ENCODE peak calls at places on chromosomes 5 and 9, in eight cellular contexts. One of them, this sample, is unnamed.

GRCh38 chr9:27412963-27413362 is 111.1 kb upstream of the IFNK start:
- DNase-seq in breast epithelium: no peak
- DNase-seq in A673: no peak
- DNase-seq in esophagus squamous epithelium: no peak
- DNase-seq in stomach: no peak
- DNase-seq in SJSA1: no peak
- DNase-seq in naive thymus-derived CD4-positive, alpha-beta T cell: no peak
- DNase-seq in fibroblast of lung: no peak
- DNase-seq in this sample: no peak

GRCh38 chr5:14873790-14874189 is 2.2 kb upstream of the ANKH start:
- DNase-seq in breast epithelium: no peak
- DNase-seq in A673: no peak
- DNase-seq in esophagus squamous epithelium: no peak
- DNase-seq in stomach: no peak
- DNase-seq in SJSA1: no peak
- DNase-seq in naive thymus-derived CD4-positive, alpha-beta T cell: no peak
- DNase-seq in fibroblast of lung: no peak
- DNase-seq in this sample: no peak

GRCh38 chr5:15834596-15835245 is 334.7 kb downstream of the FBXL7 start:
- DNase-seq in breast epithelium: no peak
- DNase-seq in A673: peak; percentile 3
- DNase-seq in esophagus squamous epithelium: no peak
- DNase-seq in stomach: no peak
- DNase-seq in SJSA1: peak; percentile 29
- DNase-seq in naive thymus-derived CD4-positive, alpha-beta T cell: no peak
- DNase-seq in fibroblast of lung: peak; percentile 89
- DNase-seq in this sample: no peak

GRCh38 chr9:81979196-81979595 is 9.4 kb upstream of the SPATA31D1 start:
- DNase-seq in breast epithelium: no peak
- DNase-seq in A673: no peak
- DNase-seq in esophagus squamous epithelium: no peak
- DNase-seq in stomach: no peak
- DNase-seq in SJSA1: no peak
- DNase-seq in naive thymus-derived CD4-positive, alpha-beta T cell: no peak
- DNase-seq in fibroblast of lung: no peak
- DNase-seq in this sample: no peak

GRCh38 chr9:128286435-128286834 is 10.4 kb downstream of the SWI5 start:
- DNase-seq in breast epithelium: no peak
- DNase-seq in A673: no peak
- DNase-seq in esophagus squamous epithelium: no peak
- DNase-seq in stomach: no peak
- DNase-seq in SJSA1: no peak
- DNase-seq in naive thymus-derived CD4-positive, alpha-beta T cell: no peak
- DNase-seq in fibroblast of lung: peak; percentile 60
- DNase-seq in this sample: no peak

GRCh38 chr5:27682600-27682999 is 644.2 kb upstream of the CDH9 start:
- DNase-seq in breast epithelium: no peak
- DNase-seq in A673: peak; percentile 20
- DNase-seq in esophagus squamous epithelium: no peak
- DNase-seq in stomach: no peak
- DNase-seq in SJSA1: no peak
- DNase-seq in naive thymus-derived CD4-positive, alpha-beta T cell: no peak
- DNase-seq in fibroblast of lung: no peak
- DNase-seq in this sample: no peak

GRCh38 chr9:135500525-135501260 is at the start of gene MRPS2:
- DNase-seq in breast epithelium: peak; percentile 85
- DNase-seq in A673: peak; percentile 93
- DNase-seq in esophagus squamous epithelium: peak; percentile 41
- DNase-seq in stomach: peak; percentile 89
- DNase-seq in SJSA1: peak; percentile 82
- DNase-seq in naive thymus-derived CD4-positive, alpha-beta T cell: peak; percentile 93
- DNase-seq in fibroblast of lung: peak; percentile 87
- DNase-seq in this sample: peak; percentile 93

GRCh38 chr5:127959152-127959764 is 124.3 kb upstream of the SLC12A2 start:
- DNase-seq in breast epithelium: peak; percentile 67
- DNase-seq in A673: peak; percentile 86
- DNase-seq in esophagus squamous epithelium: no peak
- DNase-seq in stomach: peak; percentile 70
- DNase-seq in SJSA1: peak; percentile 91
- DNase-seq in naive thymus-derived CD4-positive, alpha-beta T cell: no peak
- DNase-seq in fibroblast of lung: peak; percentile 81
- DNase-seq in this sample: no peak

GRCh38 chr9:115292584-115293271 is 174.8 kb upstream of the TNC start:
- DNase-seq in breast epithelium: no peak
- DNase-seq in A673: no peak
- DNase-seq in esophagus squamous epithelium: no peak
- DNase-seq in stomach: no peak
- DNase-seq in SJSA1: peak; percentile 34
- DNase-seq in naive thymus-derived CD4-positive, alpha-beta T cell: no peak
- DNase-seq in fibroblast of lung: no peak
- DNase-seq in this sample: no peak

GRCh38 chr5:126139773-126140172 is 283.4 kb upstream of the GRAMD2B start:
- DNase-seq in breast epithelium: no peak
- DNase-seq in A673: peak; percentile 55
- DNase-seq in esophagus squamous epithelium: no peak
- DNase-seq in stomach: no peak
- DNase-seq in SJSA1: peak; percentile 94
- DNase-seq in naive thymus-derived CD4-positive, alpha-beta T cell: no peak
- DNase-seq in fibroblast of lung: peak; percentile 19
- DNase-seq in this sample: no peak

GRCh38 chr5:68950111-68950510 is 143.7 kb upstream of the SLC30A5 start:
- DNase-seq in breast epithelium: no peak
- DNase-seq in A673: no peak
- DNase-seq in esophagus squamous epithelium: no peak
- DNase-seq in stomach: no peak
- DNase-seq in SJSA1: no peak
- DNase-seq in naive thymus-derived CD4-positive, alpha-beta T cell: no peak
- DNase-seq in fibroblast of lung: peak; percentile 4
- DNase-seq in this sample: no peak

GRCh38 chr5:75037106-75037505 is 15.3 kb downstream of the GCNT4 start:
- DNase-seq in breast epithelium: no peak
- DNase-seq in A673: peak; percentile 50
- DNase-seq in esophagus squamous epithelium: no peak
- DNase-seq in stomach: peak; percentile 65
- DNase-seq in SJSA1: peak; percentile 34
- DNase-seq in naive thymus-derived CD4-positive, alpha-beta T cell: peak; percentile 31
- DNase-seq in fibroblast of lung: peak; percentile 20
- DNase-seq in this sample: no peak

GRCh38 chr5:132961887-132962286 is 1.5 kb downstream of the AFF4 start:
- DNase-seq in breast epithelium: no peak
- DNase-seq in A673: no peak
- DNase-seq in esophagus squamous epithelium: no peak
- DNase-seq in stomach: no peak
- DNase-seq in SJSA1: no peak
- DNase-seq in naive thymus-derived CD4-positive, alpha-beta T cell: no peak
- DNase-seq in fibroblast of lung: peak; percentile 73
- DNase-seq in this sample: no peak

GRCh38 chr5:92337772-92338234 is 954.7 kb upstream of the ARRDC3 start:
- DNase-seq in breast epithelium: no peak
- DNase-seq in A673: no peak
- DNase-seq in esophagus squamous epithelium: no peak
- DNase-seq in stomach: no peak
- DNase-seq in SJSA1: no peak
- DNase-seq in naive thymus-derived CD4-positive, alpha-beta T cell: no peak
- DNase-seq in fibroblast of lung: peak; percentile 67
- DNase-seq in this sample: no peak

GRCh38 chr5:32311404-32312193 is 1.1 kb downstream of the MTMR12 start:
- DNase-seq in breast epithelium: no peak
- DNase-seq in A673: peak; percentile 36
- DNase-seq in esophagus squamous epithelium: no peak
- DNase-seq in stomach: no peak
- DNase-seq in SJSA1: no peak
- DNase-seq in naive thymus-derived CD4-positive, alpha-beta T cell: no peak
- DNase-seq in fibroblast of lung: no peak
- DNase-seq in this sample: no peak

GRCh38 chr5:72108200-72109050 is 1.1 kb downstream of the MAP1B start:
- DNase-seq in breast epithelium: peak; percentile 58
- DNase-seq in A673: peak; percentile 85
- DNase-seq in esophagus squamous epithelium: no peak
- DNase-seq in stomach: no peak
- DNase-seq in SJSA1: peak; percentile 76
- DNase-seq in naive thymus-derived CD4-positive, alpha-beta T cell: no peak
- DNase-seq in fibroblast of lung: peak; percentile 79
- DNase-seq in this sample: peak; percentile 93

GRCh38 chr9:81305561-81306182 is 383.7 kb downstream of the TLE1 start:
- DNase-seq in breast epithelium: no peak
- DNase-seq in A673: no peak
- DNase-seq in esophagus squamous epithelium: no peak
- DNase-seq in stomach: no peak
- DNase-seq in SJSA1: no peak
- DNase-seq in naive thymus-derived CD4-positive, alpha-beta T cell: no peak
- DNase-seq in fibroblast of lung: no peak
- DNase-seq in this sample: no peak

GRCh38 chr9:93672622-93673270 is 96.4 kb downstream of the PHF2 start:
- DNase-seq in breast epithelium: peak; percentile 7
- DNase-seq in A673: no peak
- DNase-seq in esophagus squamous epithelium: no peak
- DNase-seq in stomach: peak; percentile 14
- DNase-seq in SJSA1: no peak
- DNase-seq in naive thymus-derived CD4-positive, alpha-beta T cell: no peak
- DNase-seq in fibroblast of lung: no peak
- DNase-seq in this sample: peak; percentile 5

DNA sequence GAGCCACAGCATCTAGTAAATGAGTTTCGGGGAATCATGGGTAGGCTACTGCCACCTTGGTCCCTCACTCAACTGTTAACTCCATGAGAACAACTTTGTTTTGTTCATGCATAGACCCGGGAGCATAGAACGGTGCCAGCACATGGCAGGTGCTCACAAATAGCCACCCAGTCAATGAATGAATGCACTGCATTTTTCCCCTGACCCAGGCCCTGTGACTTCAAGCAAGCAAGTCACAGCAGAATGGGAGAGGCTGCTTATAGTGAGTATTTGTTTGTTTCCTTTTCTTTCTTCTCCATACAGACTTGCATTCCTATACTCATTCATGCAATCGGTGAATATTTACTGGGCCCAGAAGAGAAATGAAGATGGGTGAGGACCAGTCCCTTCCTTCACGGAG is 62.0 kb downstream of the SHB start:
- DNase-seq in breast epithelium: no peak
- DNase-seq in A673: no peak
- DNase-seq in esophagus squamous epithelium: no peak
- DNase-seq in stomach: no peak
- DNase-seq in SJSA1: no peak
- DNase-seq in naive thymus-derived CD4-positive, alpha-beta T cell: no peak
- DNase-seq in fibroblast of lung: no peak
- DNase-seq in this sample: no peak
- H3K4me1 ChIP-seq in breast epithelium: peaks cover 12% of the 10 kb centered on the region
- H3K4me1 ChIP-seq in A673: peaks cover 21% of the 10 kb centered on the region
- H3K4me1 ChIP-seq in esophagus squamous epithelium: peaks cover 46% of the 10 kb centered on the region
- H3K4me1 ChIP-seq in stomach: peaks cover 42% of the 10 kb centered on the region
- H3K4me1 ChIP-seq in SJSA1: peaks cover 38% of the 10 kb centered on the region
- H3K4me1 ChIP-seq in naive thymus-derived CD4-positive, alpha-beta T cell: no peaks in the 10 kb centered on the region
- H3K4me1 ChIP-seq in fibroblast of lung: peaks cover 29% of the 10 kb centered on the region
- H3K4me1 ChIP-seq in this sample: peaks cover 3% of the 10 kb centered on the region

GRCh38 chr9:137325124-137325523 is 23.1 kb upstream of the NRARP start:
- DNase-seq in breast epithelium: no peak
- DNase-seq in A673: no peak
- DNase-seq in esophagus squamous epithelium: no peak
- DNase-seq in stomach: no peak
- DNase-seq in SJSA1: no peak
- DNase-seq in naive thymus-derived CD4-positive, alpha-beta T cell: no peak
- DNase-seq in fibroblast of lung: no peak
- DNase-seq in this sample: peak; percentile 40

GRCh38 chr9:137330689-137331088 is 28.6 kb upstream of the NRARP start:
- DNase-seq in breast epithelium: no peak
- DNase-seq in A673: no peak
- DNase-seq in esophagus squamous epithelium: no peak
- DNase-seq in stomach: no peak
- DNase-seq in SJSA1: no peak
- DNase-seq in naive thymus-derived CD4-positive, alpha-beta T cell: no peak
- DNase-seq in fibroblast of lung: no peak
- DNase-seq in this sample: no peak

GRCh38 chr9:137323531-137324331 is 21.7 kb upstream of the NRARP start:
- DNase-seq in breast epithelium: no peak
- DNase-seq in A673: no peak
- DNase-seq in esophagus squamous epithelium: no peak
- DNase-seq in stomach: no peak
- DNase-seq in SJSA1: no peak
- DNase-seq in naive thymus-derived CD4-positive, alpha-beta T cell: no peak
- DNase-seq in fibroblast of lung: no peak
- DNase-seq in this sample: no peak

GRCh38 chr9:137325791-137326190 is 23.7 kb upstream of the NRARP start:
- DNase-seq in breast epithelium: no peak
- DNase-seq in A673: no peak
- DNase-seq in esophagus squamous epithelium: no peak
- DNase-seq in stomach: no peak
- DNase-seq in SJSA1: no peak
- DNase-seq in naive thymus-derived CD4-positive, alpha-beta T cell: no peak
- DNase-seq in fibroblast of lung: no peak
- DNase-seq in this sample: no peak

DNA sequence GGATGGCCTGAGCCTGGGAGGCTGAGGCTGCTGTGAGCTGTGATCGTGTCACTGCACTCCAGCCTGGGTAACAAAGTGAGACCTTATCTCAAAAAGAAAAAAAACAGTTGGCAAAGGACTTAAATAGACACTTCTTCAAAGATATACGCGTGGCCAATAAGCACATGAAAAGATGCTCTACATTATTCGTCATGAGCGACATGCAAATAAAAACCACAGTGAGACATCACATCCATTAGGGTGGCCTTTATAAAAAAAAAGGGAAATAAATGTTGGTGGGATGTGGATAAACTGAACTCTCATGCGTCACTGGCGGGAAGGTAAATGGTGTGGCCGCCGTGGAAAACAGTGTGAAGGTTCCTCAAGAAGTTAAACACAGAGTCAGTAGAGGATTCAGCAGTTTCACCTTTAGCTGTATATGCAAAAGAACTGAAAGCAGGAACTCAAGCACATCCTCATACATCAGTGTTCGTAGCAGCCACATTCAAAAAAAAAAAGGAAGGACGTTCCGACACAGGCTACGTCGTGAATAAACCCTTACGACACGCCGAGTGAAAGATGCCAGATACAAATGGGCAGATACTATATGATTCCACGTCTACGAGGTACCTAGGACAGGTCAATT is 24.5 kb upstream of the NRARP start:
- DNase-seq in breast epithelium: no peak
- DNase-seq in A673: no peak
- DNase-seq in esophagus squamous epithelium: no peak
- DNase-seq in stomach: no peak
- DNase-seq in SJSA1: no peak
- DNase-seq in naive thymus-derived CD4-positive, alpha-beta T cell: no peak
- DNase-seq in fibroblast of lung: no peak
- DNase-seq in this sample: no peak
- H3K4me3 ChIP-seq in breast epithelium: no peak overlapping the region
- H3K4me3 ChIP-seq in A673: no peak overlapping the region
- H3K4me3 ChIP-seq in esophagus squamous epithelium: no peak overlapping the region
- H3K4me3 ChIP-seq in stomach: no peak overlapping the region
- H3K4me3 ChIP-seq in SJSA1: no peak overlapping the region
- H3K4me3 ChIP-seq in naive thymus-derived CD4-positive, alpha-beta T cell: no peak overlapping the region
- H3K4me3 ChIP-seq in fibroblast of lung: no peak overlapping the region
- H3K4me3 ChIP-seq in this sample: no peak overlapping the region

GRCh38 chr5:35880166-35880565 is 23.5 kb downstream of the IL7R start:
- DNase-seq in breast epithelium: no peak
- DNase-seq in A673: no peak
- DNase-seq in esophagus squamous epithelium: no peak
- DNase-seq in stomach: no peak
- DNase-seq in SJSA1: no peak
- DNase-seq in naive thymus-derived CD4-positive, alpha-beta T cell: no peak
- DNase-seq in fibroblast of lung: no peak
- DNase-seq in this sample: no peak
- H3K4me1 ChIP-seq in breast epithelium: no peaks in the 10 kb centered on the region
- H3K4me1 ChIP-seq in A673: peaks cover 17% of the 10 kb centered on the region
- H3K4me1 ChIP-seq in esophagus squamous epithelium: no peaks in the 10 kb centered on the region
- H3K4me1 ChIP-seq in stomach: no peaks in the 10 kb centered on the region
- H3K4me1 ChIP-seq in SJSA1: peaks cover 32% of the 10 kb centered on the region
- H3K4me1 ChIP-seq in naive thymus-derived CD4-positive, alpha-beta T cell: peaks cover 44% of the 10 kb centered on the region
- H3K4me1 ChIP-seq in fibroblast of lung: peaks cover 8% of the 10 kb centered on the region
- H3K4me1 ChIP-seq in this sample: no peaks in the 10 kb centered on the region

GRCh38 chr5:96816991-96817390 is 9.2 kb upstream of the ERAP1 start:
- DNase-seq in breast epithelium: no peak
- DNase-seq in A673: no peak
- DNase-seq in esophagus squamous epithelium: no peak
- DNase-seq in stomach: no peak
- DNase-seq in SJSA1: no peak
- DNase-seq in naive thymus-derived CD4-positive, alpha-beta T cell: no peak
- DNase-seq in fibroblast of lung: no peak
- DNase-seq in this sample: no peak
- H3K4me3 ChIP-seq in breast epithelium: no peak overlapping the region
- H3K4me3 ChIP-seq in A673: no peak overlapping the region
- H3K4me3 ChIP-seq in esophagus squamous epithelium: no peak overlapping the region
- H3K4me3 ChIP-seq in stomach: no peak overlapping the region
- H3K4me3 ChIP-seq in SJSA1: no peak overlapping the region
- H3K4me3 ChIP-seq in naive thymus-derived CD4-positive, alpha-beta T cell: peak overlapping the region; percentile 64
- H3K4me3 ChIP-seq in fibroblast of lung: no peak overlapping the region
- H3K4me3 ChIP-seq in this sample: no peak overlapping the region